ENCODE peak calls at places on chromosome 14, in ten cellular contexts. One of them, this sample, is unnamed.
A peak's percentile ranks its signal among the peaks of the same experiment; 100 is the strongest.

GRCh38 chr14:78345346-78345745 is 175.2 kb downstream of the NRXN3 start:
- DNase-seq in foreskin fibroblast: no peak
- DNase-seq in GM03348: no peak
- DNase-seq in epithelial cell of esophagus: no peak
- DNase-seq in frontal cortex: no peak
- DNase-seq in T-cell: no peak
- DNase-seq in amniotic stem cell: no peak
- DNase-seq in posterior vena cava: no peak
- DNase-seq in hippocampal formation: no peak
- DNase-seq in activated CD4-positive, CD25-positive, alpha-beta regulatory T cell treated with anti-CD3 and anti-CD28 coated beads, Interleukin-2, amount 50 U/mL, for 72 hours: no peak
- DNase-seq in this sample: no peak

GRCh38 chr14:104750658-104751057 is 2.3 kb upstream of the SIVA1 start:
- DNase-seq in foreskin fibroblast: no peak
- DNase-seq in GM03348: no peak
- DNase-seq in epithelial cell of esophagus: no peak
- DNase-seq in frontal cortex: no peak
- DNase-seq in T-cell: no peak
- DNase-seq in amniotic stem cell: no peak
- DNase-seq in posterior vena cava: no peak
- DNase-seq in hippocampal formation: no peak
- DNase-seq in activated CD4-positive, CD25-positive, alpha-beta regulatory T cell treated with anti-CD3 and anti-CD28 coated beads, Interleukin-2, amount 50 U/mL, for 72 hours: no peak
- DNase-seq in this sample: no peak

GRCh38 chr14:75220097-75220496 is 43.7 kb upstream of the TMED10 start:
- DNase-seq in foreskin fibroblast: no peak
- DNase-seq in GM03348: no peak
- DNase-seq in epithelial cell of esophagus: no peak
- DNase-seq in frontal cortex: no peak
- DNase-seq in T-cell: no peak
- DNase-seq in amniotic stem cell: no peak
- DNase-seq in posterior vena cava: no peak
- DNase-seq in hippocampal formation: no peak
- DNase-seq in activated CD4-positive, CD25-positive, alpha-beta regulatory T cell treated with anti-CD3 and anti-CD28 coated beads, Interleukin-2, amount 50 U/mL, for 72 hours: no peak
- DNase-seq in this sample: no peak

GRCh38 chr14:35438910-35439713 is 34.6 kb upstream of the NFKBIA start:
- DNase-seq in foreskin fibroblast: no peak
- DNase-seq in GM03348: peak; percentile 46
- DNase-seq in epithelial cell of esophagus: peak; percentile 24
- DNase-seq in frontal cortex: no peak
- DNase-seq in T-cell: no peak
- DNase-seq in amniotic stem cell: no peak
- DNase-seq in posterior vena cava: peak; percentile 52
- DNase-seq in hippocampal formation: no peak
- DNase-seq in activated CD4-positive, CD25-positive, alpha-beta regulatory T cell treated with anti-CD3 and anti-CD28 coated beads, Interleukin-2, amount 50 U/mL, for 72 hours: no peak
- DNase-seq in this sample: no peak

GRCh38 chr14:61889914-61890351 is 127.7 kb downstream of the SNAPC1 start:
- DNase-seq in foreskin fibroblast: no peak
- DNase-seq in GM03348: no peak
- DNase-seq in epithelial cell of esophagus: no peak
- DNase-seq in frontal cortex: no peak
- DNase-seq in T-cell: no peak
- DNase-seq in amniotic stem cell: no peak
- DNase-seq in posterior vena cava: no peak
- DNase-seq in hippocampal formation: no peak
- DNase-seq in activated CD4-positive, CD25-positive, alpha-beta regulatory T cell treated with anti-CD3 and anti-CD28 coated beads, Interleukin-2, amount 50 U/mL, for 72 hours: peak; percentile 36
- DNase-seq in this sample: no peak

GRCh38 chr14:36070056-36071043 is 106.2 kb downstream of the PTCSC3 start:
- DNase-seq in foreskin fibroblast: peak; percentile 80
- DNase-seq in GM03348: peak; percentile 72
- DNase-seq in epithelial cell of esophagus: peak; percentile 86
- DNase-seq in frontal cortex: peak; percentile 22
- DNase-seq in T-cell: no peak
- DNase-seq in amniotic stem cell: peak; percentile 21
- DNase-seq in posterior vena cava: no peak
- DNase-seq in hippocampal formation: peak; percentile 58
- DNase-seq in activated CD4-positive, CD25-positive, alpha-beta regulatory T cell treated with anti-CD3 and anti-CD28 coated beads, Interleukin-2, amount 50 U/mL, for 72 hours: no peak
- DNase-seq in this sample: peak; percentile 24

GRCh38 chr14:32028599-32028998 is 48.5 kb upstream of the ARHGAP5 start:
- DNase-seq in foreskin fibroblast: peak; percentile 31
- DNase-seq in GM03348: no peak
- DNase-seq in epithelial cell of esophagus: peak; percentile 77
- DNase-seq in frontal cortex: no peak
- DNase-seq in T-cell: no peak
- DNase-seq in amniotic stem cell: no peak
- DNase-seq in posterior vena cava: no peak
- DNase-seq in hippocampal formation: no peak
- DNase-seq in activated CD4-positive, CD25-positive, alpha-beta regulatory T cell treated with anti-CD3 and anti-CD28 coated beads, Interleukin-2, amount 50 U/mL, for 72 hours: no peak
- DNase-seq in this sample: no peak

GRCh38 chr14:102185360-102185759 is 45.7 kb downstream of the WDR20 start:
- DNase-seq in foreskin fibroblast: no peak
- DNase-seq in GM03348: no peak
- DNase-seq in epithelial cell of esophagus: peak; percentile 34
- DNase-seq in frontal cortex: no peak
- DNase-seq in T-cell: no peak
- DNase-seq in amniotic stem cell: no peak
- DNase-seq in posterior vena cava: no peak
- DNase-seq in hippocampal formation: no peak
- DNase-seq in activated CD4-positive, CD25-positive, alpha-beta regulatory T cell treated with anti-CD3 and anti-CD28 coated beads, Interleukin-2, amount 50 U/mL, for 72 hours: no peak
- DNase-seq in this sample: no peak

GRCh38 chr14:100546051-100546443 is 41.2 kb downstream of the BEGAIN start:
- DNase-seq in foreskin fibroblast: no peak
- DNase-seq in GM03348: peak; percentile 86
- DNase-seq in epithelial cell of esophagus: no peak
- DNase-seq in frontal cortex: no peak
- DNase-seq in T-cell: peak; percentile 19
- DNase-seq in amniotic stem cell: no peak
- DNase-seq in posterior vena cava: no peak
- DNase-seq in hippocampal formation: no peak
- DNase-seq in activated CD4-positive, CD25-positive, alpha-beta regulatory T cell treated with anti-CD3 and anti-CD28 coated beads, Interleukin-2, amount 50 U/mL, for 72 hours: no peak
- DNase-seq in this sample: peak; percentile 35